ENCODE peak calls at places on chromosome 19, in four cellular contexts. One of them, this sample, is unnamed.

GRCh38 chr19:7737215-7737614 is 5.3 kb upstream of the CLEC4G start:
- DNase-seq in colonic mucosa: no peak
- DNase-seq in fibroblast of pulmonary artery: no peak
- DNase-seq in AG04450: no peak
- DNase-seq in this sample: no peak

GRCh38 chr19:51698296-51698695 is 5.2 kb downstream of the SPACA6 start:
- DNase-seq in colonic mucosa: no peak
- DNase-seq in fibroblast of pulmonary artery: peak
- DNase-seq in AG04450: no peak
- DNase-seq in this sample: no peak

GRCh38 chr19:48819366-48819816 is 8.6 kb upstream of the BCAT2 start:
- DNase-seq in colonic mucosa: peak
- DNase-seq in fibroblast of pulmonary artery: peak
- DNase-seq in AG04450: peak
- DNase-seq in this sample: no peak

GRCh38 chr19:45607071-45608029 is 5.3 kb upstream of the GPR4 start:
- DNase-seq in colonic mucosa: peak
- DNase-seq in fibroblast of pulmonary artery: peak
- DNase-seq in AG04450: peak
- DNase-seq in this sample: peak

GRCh38 chr19:35347171-35347929 is at the start of gene FFAR1:
- DNase-seq in colonic mucosa: no peak
- DNase-seq in fibroblast of pulmonary artery: no peak
- DNase-seq in AG04450: no peak
- DNase-seq in this sample: no peak

GRCh38 chr19:1579222-1579621 is 11.1 kb upstream of the MEX3D start:
- DNase-seq in colonic mucosa: no peak
- DNase-seq in fibroblast of pulmonary artery: no peak
- DNase-seq in AG04450: no peak
- DNase-seq in this sample: no peak

GRCh38 chr19:53365899-53366493 is 491 bp downstream of the ZNF525 start:
- DNase-seq in colonic mucosa: peak
- DNase-seq in fibroblast of pulmonary artery: no peak
- DNase-seq in AG04450: no peak
- DNase-seq in this sample: no peak

GRCh38 chr19:11422163-11423068 is 3.3 kb upstream of the RGL3 start:
- DNase-seq in colonic mucosa: peak
- DNase-seq in fibroblast of pulmonary artery: peak
- DNase-seq in AG04450: no peak
- DNase-seq in this sample: no peak

GRCh38 chr19:40611900-40612698 is 10.9 kb downstream of the LTBP4 start:
- DNase-seq in colonic mucosa: no peak
- DNase-seq in fibroblast of pulmonary artery: no peak
- DNase-seq in AG04450: no peak
- DNase-seq in this sample: no peak

GRCh38 chr19:55526216-55527196 is 10.4 kb downstream of the SBK2 start:
- DNase-seq in colonic mucosa: peak
- DNase-seq in fibroblast of pulmonary artery: peak
- DNase-seq in AG04450: no peak
- DNase-seq in this sample: no peak

GRCh38 chr19:1324792-1325567 is 39.3 kb downstream of the EFNA2 start:
- DNase-seq in colonic mucosa: peak
- DNase-seq in fibroblast of pulmonary artery: peak
- DNase-seq in AG04450: peak
- DNase-seq in this sample: peak

GRCh38 chr19:524062-524674 is 7.4 kb upstream of the CDC34 start:
- DNase-seq in colonic mucosa: no peak
- DNase-seq in fibroblast of pulmonary artery: no peak
- DNase-seq in AG04450: no peak
- DNase-seq in this sample: no peak

GRCh38 chr19:55179570-55180484 is at the start of gene SYT5:
- DNase-seq in colonic mucosa: peak
- DNase-seq in fibroblast of pulmonary artery: no peak
- DNase-seq in AG04450: no peak
- DNase-seq in this sample: no peak

GRCh38 chr19:56670961-56671612 is 470 bp downstream of the ZNF835 start:
- DNase-seq in colonic mucosa: no peak
- DNase-seq in fibroblast of pulmonary artery: no peak
- DNase-seq in AG04450: no peak
- DNase-seq in this sample: no peak

GRCh38 chr19:12331211-12331941 is 2.1 kb downstream of the ZNF563 start:
- DNase-seq in colonic mucosa: no peak
- DNase-seq in fibroblast of pulmonary artery: no peak
- DNase-seq in AG04450: no peak
- DNase-seq in this sample: no peak

GRCh38 chr19:1674293-1674679 is 21.9 kb upstream of the TCF3 start:
- DNase-seq in colonic mucosa: no peak
- DNase-seq in fibroblast of pulmonary artery: no peak
- DNase-seq in AG04450: no peak
- DNase-seq in this sample: no peak

GRCh38 chr19:2275588-2276428 is 6.2 kb downstream of the PEAK3 start:
- DNase-seq in colonic mucosa: peak
- DNase-seq in fibroblast of pulmonary artery: no peak
- DNase-seq in AG04450: no peak
- DNase-seq in this sample: no peak

GRCh38 chr19:9342610-9343304 is 18.8 kb downstream of the ZNF559 start:
- DNase-seq in colonic mucosa: no peak
- DNase-seq in fibroblast of pulmonary artery: peak
- DNase-seq in AG04450: no peak
- DNase-seq in this sample: no peak

GRCh38 chr19:10238172-10238783 is 7.1 kb upstream of the S1PR2 start:
- DNase-seq in colonic mucosa: peak
- DNase-seq in fibroblast of pulmonary artery: peak
- DNase-seq in AG04450: peak
- DNase-seq in this sample: no peak

GRCh38 chr19:40549007-40549708 is 27.5 kb upstream of the SHKBP1 start:
- DNase-seq in colonic mucosa: peak
- DNase-seq in fibroblast of pulmonary artery: peak
- DNase-seq in AG04450: peak
- DNase-seq in this sample: peak

GRCh38 chr19:58568731-58569130 is 4.4 kb downstream of the MZF1 start:
- DNase-seq in colonic mucosa: peak
- DNase-seq in fibroblast of pulmonary artery: no peak
- DNase-seq in AG04450: no peak
- DNase-seq in this sample: no peak

DNA sequence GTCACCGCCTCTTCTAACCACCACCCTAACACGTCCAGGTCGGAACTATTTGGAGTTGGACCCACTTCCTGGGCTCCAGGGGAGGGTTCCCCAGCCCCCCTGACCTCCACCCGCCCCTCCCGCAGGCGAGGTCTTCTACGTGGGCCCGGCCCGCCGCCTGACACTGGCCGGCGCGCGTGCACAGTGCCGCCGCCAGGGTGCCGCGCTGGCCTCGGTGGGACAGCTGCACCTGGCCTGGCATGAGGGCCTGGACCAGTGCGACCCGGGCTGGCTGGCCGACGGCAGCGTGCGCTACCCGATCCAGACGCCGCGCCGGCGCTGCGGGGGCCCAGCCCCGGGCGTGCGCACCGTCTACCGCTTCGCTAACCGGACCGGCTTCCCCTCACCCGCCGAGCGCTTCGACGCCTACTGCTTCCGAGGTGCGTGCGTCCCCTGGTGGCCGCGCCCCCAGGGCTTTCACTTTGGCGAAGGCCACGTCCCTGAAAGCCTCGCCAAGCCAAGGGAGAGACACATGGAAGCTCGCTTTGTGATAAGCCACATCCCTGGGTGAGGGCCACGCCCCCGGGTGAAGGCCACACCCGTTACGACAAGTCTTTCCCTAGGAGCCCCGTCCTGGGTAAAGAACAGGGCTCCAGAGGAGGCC is 13.2 kb downstream of the NCAN start:
- DNase-seq in colonic mucosa: peak
- DNase-seq in fibroblast of pulmonary artery: peak
- DNase-seq in AG04450: peak
- DNase-seq in this sample: no peak
- H3K4me3 ChIP-seq in colonic mucosa: peak
- H3K4me3 ChIP-seq in fibroblast of pulmonary artery: no peak
- H3K4me3 ChIP-seq in AG04450: peak
- H3K4me3 ChIP-seq in this sample: no peak

GRCh38 chr19:22545751-22546150 is 88.4 kb upstream of the ZNF492 start:
- DNase-seq in colonic mucosa: peak
- DNase-seq in fibroblast of pulmonary artery: peak
- DNase-seq in AG04450: no peak
- DNase-seq in this sample: no peak
- TF ChIP-seq CTCF in colonic mucosa: peak
- TF ChIP-seq CTCF in fibroblast of pulmonary artery: no peak
- TF ChIP-seq CTCF in AG04450: no peak
- TF ChIP-seq CTCF in this sample: peak

DNA sequence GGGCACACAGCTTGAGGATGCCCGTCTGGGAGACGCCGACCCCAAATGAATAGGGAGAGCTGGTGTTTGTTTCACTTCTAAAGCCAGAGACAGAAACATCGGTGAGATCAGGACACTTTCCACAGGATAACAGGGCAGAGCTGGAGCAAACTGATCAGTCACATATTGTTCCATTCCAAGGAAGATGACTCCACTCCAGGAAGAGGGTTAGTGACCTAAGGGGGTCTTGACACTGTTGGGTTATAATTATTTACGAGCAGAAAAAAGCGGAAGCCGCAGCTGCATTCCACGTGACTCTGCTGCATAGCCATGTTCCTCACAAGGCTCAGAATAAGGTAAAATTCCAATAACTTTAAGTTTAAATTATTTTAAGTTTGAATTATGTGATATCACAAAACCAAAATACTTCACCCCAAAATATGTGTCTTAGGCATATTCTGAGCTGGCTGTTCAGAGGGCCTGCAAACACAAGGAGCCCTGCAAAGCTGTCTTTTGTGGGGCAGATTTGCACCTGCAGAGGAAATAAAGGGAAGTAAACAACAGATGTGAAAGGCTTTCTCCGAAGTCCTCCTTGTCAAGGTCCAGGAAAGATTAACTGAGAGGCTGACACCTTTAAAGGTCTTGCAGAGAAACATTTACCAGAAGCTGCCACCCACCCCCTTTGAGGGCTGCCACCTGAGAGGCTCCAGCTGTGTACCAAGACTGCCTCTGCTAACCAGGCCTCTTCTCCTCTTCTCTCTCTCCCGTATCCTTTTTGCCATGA is 819.2 kb downstream of the UQCRFS1 start:
- DNase-seq in colonic mucosa: no peak
- DNase-seq in fibroblast of pulmonary artery: no peak
- DNase-seq in AG04450: no peak
- DNase-seq in this sample: no peak
- H3K4me3 ChIP-seq in colonic mucosa: no peak
- H3K4me3 ChIP-seq in fibroblast of pulmonary artery: no peak
- H3K4me3 ChIP-seq in AG04450: no peak
- H3K4me3 ChIP-seq in this sample: no peak

GRCh38 chr19:19213822-19214558 is 2.2 kb downstream of the NCAN start:
- DNase-seq in colonic mucosa: no peak
- DNase-seq in fibroblast of pulmonary artery: no peak
- DNase-seq in AG04450: no peak
- DNase-seq in this sample: no peak

GRCh38 chr19:19215792-19216191 is 4.0 kb downstream of the NCAN start:
- DNase-seq in colonic mucosa: no peak
- DNase-seq in fibroblast of pulmonary artery: no peak
- DNase-seq in AG04450: no peak
- DNase-seq in this sample: no peak

GRCh38 chr19:19214892-19215291 is 3.1 kb downstream of the NCAN start:
- DNase-seq in colonic mucosa: no peak
- DNase-seq in fibroblast of pulmonary artery: peak
- DNase-seq in AG04450: peak
- DNase-seq in this sample: no peak

GRCh38 chr19:19218911-19219310 is 7.2 kb downstream of the NCAN start:
- DNase-seq in colonic mucosa: no peak
- DNase-seq in fibroblast of pulmonary artery: no peak
- DNase-seq in AG04450: no peak
- DNase-seq in this sample: no peak

DNA sequence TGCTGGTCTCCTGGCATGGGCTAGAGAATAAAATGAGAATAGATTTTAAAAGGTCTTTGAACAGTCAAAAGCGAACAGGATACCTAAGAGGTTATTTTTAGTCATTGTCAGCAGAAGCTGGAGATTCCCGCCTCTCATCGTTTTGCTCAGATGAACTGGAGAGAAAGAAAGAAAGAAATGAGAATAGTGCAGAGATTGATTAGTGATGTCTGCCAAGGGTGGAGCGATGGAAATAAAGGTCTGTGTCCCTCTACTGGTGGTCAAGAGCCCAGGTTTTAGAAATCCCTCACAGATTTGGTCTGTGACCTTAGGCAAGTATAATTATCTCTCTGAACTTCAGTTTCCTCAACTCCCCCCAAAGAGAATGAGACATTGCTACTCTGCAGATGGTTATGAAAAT is 5.4 kb downstream of the NCAN start:
- DNase-seq in colonic mucosa: no peak
- DNase-seq in fibroblast of pulmonary artery: peak
- DNase-seq in AG04450: no peak
- DNase-seq in this sample: no peak
- TF ChIP-seq CTCF in colonic mucosa: no peak
- TF ChIP-seq CTCF in fibroblast of pulmonary artery: peak
- TF ChIP-seq CTCF in AG04450: no peak
- TF ChIP-seq CTCF in this sample: peak

GRCh38 chr19:13872695-13873389 is 4.1 kb upstream of the NANOS3 start:
- DNase-seq in colonic mucosa: peak
- DNase-seq in fibroblast of pulmonary artery: no peak
- DNase-seq in AG04450: no peak
- DNase-seq in this sample: no peak
- H3K4me3 ChIP-seq in colonic mucosa: peak
- H3K4me3 ChIP-seq in fibroblast of pulmonary artery: peak
- H3K4me3 ChIP-seq in AG04450: no peak
- H3K4me3 ChIP-seq in this sample: peak